ENCODE peak calls at places on chromosomes 16 and 17, in six cellular contexts. T is omental fat pad, Y is neural progenitor cell, C is WTC11, A is astrocyte of the spinal cord, U is A673. P is an unnamed sample.
A peak's percentile ranks its signal among the peaks of the same experiment; 100 is the strongest.

GRCh38 chr16:11016993-11017392 is 72.6 kb downstream of the CLEC16A start:
- DNase-seq in T (peak; percentile 33), Y (no peak), C (no peak), A (peak; percentile 48), U (peak; percentile 60), P (no peak)

GRCh38 chr17:31582151-31582907 is 190.9 kb downstream of the RAB11FIP4 start:
- DNase-seq in T (no peak), Y (no peak), C (no peak), A (peak; percentile 68), U (no peak), P (no peak)

GRCh38 chr17:27290916-27291598 is 2.9 kb upstream of the WSB1 start:
- DNase-seq in T (no peak), Y (no peak), C (no peak), A (no peak), U (no peak), P (no peak)

GRCh38 chr17:77842148-77842905 is 116.2 kb upstream of the TNRC6C start:
- DNase-seq in T (no peak), Y (no peak), C (peak; percentile 8), A (no peak), U (no peak), P (peak; percentile 60)

GRCh38 chr17:78903101-78903779 is at the start of gene CEP295NL:
- DNase-seq in T (no peak), Y (peak; percentile 90), C (no peak), A (peak; percentile 46), U (no peak), P (no peak)

GRCh38 chr16:54546481-54546880 is 259.9 kb upstream of the IRX3 start:
- DNase-seq in T (no peak), Y (peak; percentile 16), C (no peak), A (no peak), U (peak; percentile 5), P (no peak)

GRCh38 chr17:27339836-27340550 is 46.1 kb downstream of the WSB1 start:
- DNase-seq in T (no peak), Y (no peak), C (no peak), A (no peak), U (no peak), P (no peak)

GRCh38 chr16:86213427-86214205 is 296.7 kb upstream of the FOXF1 start:
- DNase-seq in T (no peak), Y (no peak), C (no peak), A (no peak), U (no peak), P (peak; percentile 37)

GRCh38 chr17:27532269-27533067 is 76.2 kb downstream of the KSR1 start:
- DNase-seq in T (no peak), Y (no peak), C (no peak), A (peak; percentile 88), U (peak; percentile 21), P (peak; percentile 46)

GRCh38 chr17:70130274-70130673 is 39.1 kb upstream of the KCNJ2 start:
- DNase-seq in T (no peak), Y (no peak), C (no peak), A (no peak), U (no peak), P (no peak)

GRCh38 chr16:53692146-53692545 is 11.5 kb downstream of the RPGRIP1L start:
- DNase-seq in T (no peak), Y (peak; percentile 29), C (peak; percentile 49), A (no peak), U (peak; percentile 24), P (no peak)

DNA sequence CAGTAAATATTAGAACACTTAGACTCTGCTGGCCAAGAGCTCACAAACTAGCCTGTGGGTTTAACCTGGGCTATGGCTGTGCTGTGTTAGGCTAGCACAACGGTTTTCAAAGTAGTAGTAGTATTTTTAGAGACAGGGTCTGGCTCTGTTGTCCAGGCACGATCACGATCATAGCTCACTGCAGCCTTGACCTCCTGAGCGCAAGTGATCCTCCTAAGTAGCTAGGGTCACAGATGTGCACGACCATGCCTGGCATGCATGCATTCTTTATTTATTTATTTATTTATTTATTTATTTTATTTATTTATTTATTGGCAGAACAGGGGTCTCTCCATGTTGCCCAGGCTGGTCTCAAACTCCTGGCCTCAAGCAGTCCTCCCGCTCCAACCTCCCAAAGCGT is 10.3 kb downstream of the MRPL27 start:
- DNase-seq in T (no peak), Y (no peak), C (no peak), A (no peak), U (no peak), P (no peak)
- TF ChIP-seq CTCF in T (no peak), Y (no peak), C (no peak), A (no peak), U (no peak), P (no peak)

GRCh38 chr17:17269926-17270773 is 10.9 kb downstream of the COPS3 start:
- DNase-seq in T (no peak), Y (peak; percentile 13), C (peak; percentile 50), A (no peak), U (no peak), P (no peak)
- TF ChIP-seq CTCF in T (no peak), Y (peak; percentile 60), C (peak; percentile 37), A (peak; percentile 42), U (peak; percentile 42), P (peak; percentile 64)

GRCh38 chr16:78396673-78397072 is 297.2 kb downstream of the WWOX start:
- DNase-seq in T (no peak), Y (no peak), C (no peak), A (no peak), U (no peak), P (no peak)

GRCh38 chr16:78395035-78395434 is 295.6 kb downstream of the WWOX start:
- DNase-seq in T (no peak), Y (no peak), C (no peak), A (no peak), U (no peak), P (no peak)

GRCh38 chr16:78390828-78391227 is 291.4 kb downstream of the WWOX start:
- DNase-seq in T (no peak), Y (no peak), C (no peak), A (no peak), U (no peak), P (no peak)

GRCh38 chr16:78392585-78393195 is 293.2 kb downstream of the WWOX start:
- DNase-seq in T (no peak), Y (no peak), C (no peak), A (no peak), U (no peak), P (no peak)

GRCh38 chr16:78396046-78396445 is 296.6 kb downstream of the WWOX start:
- DNase-seq in T (no peak), Y (peak; percentile 11), C (no peak), A (no peak), U (peak; percentile 6), P (no peak)
- TF ChIP-seq CTCF in T (no peak), Y (peak; percentile 54), C (no peak), A (no peak), U (peak; percentile 35), P (peak; percentile 68)

GRCh38 chr16:74698220-74698619 is 2.4 kb downstream of the MLKL start:
- DNase-seq in T (no peak), Y (no peak), C (no peak), A (no peak), U (no peak), P (no peak)

GRCh38 chr16:74695450-74696422 is 4.9 kb downstream of the MLKL start:
- DNase-seq in T (peak; percentile 82), Y (peak; percentile 88), C (peak; percentile 72), A (peak; percentile 87), U (peak; percentile 88), P (no peak)

GRCh38 chr16:74699666-74700065 is 996 bp downstream of the MLKL start:
- DNase-seq in T (no peak), Y (no peak), C (no peak), A (no peak), U (no peak), P (no peak)

DNA sequence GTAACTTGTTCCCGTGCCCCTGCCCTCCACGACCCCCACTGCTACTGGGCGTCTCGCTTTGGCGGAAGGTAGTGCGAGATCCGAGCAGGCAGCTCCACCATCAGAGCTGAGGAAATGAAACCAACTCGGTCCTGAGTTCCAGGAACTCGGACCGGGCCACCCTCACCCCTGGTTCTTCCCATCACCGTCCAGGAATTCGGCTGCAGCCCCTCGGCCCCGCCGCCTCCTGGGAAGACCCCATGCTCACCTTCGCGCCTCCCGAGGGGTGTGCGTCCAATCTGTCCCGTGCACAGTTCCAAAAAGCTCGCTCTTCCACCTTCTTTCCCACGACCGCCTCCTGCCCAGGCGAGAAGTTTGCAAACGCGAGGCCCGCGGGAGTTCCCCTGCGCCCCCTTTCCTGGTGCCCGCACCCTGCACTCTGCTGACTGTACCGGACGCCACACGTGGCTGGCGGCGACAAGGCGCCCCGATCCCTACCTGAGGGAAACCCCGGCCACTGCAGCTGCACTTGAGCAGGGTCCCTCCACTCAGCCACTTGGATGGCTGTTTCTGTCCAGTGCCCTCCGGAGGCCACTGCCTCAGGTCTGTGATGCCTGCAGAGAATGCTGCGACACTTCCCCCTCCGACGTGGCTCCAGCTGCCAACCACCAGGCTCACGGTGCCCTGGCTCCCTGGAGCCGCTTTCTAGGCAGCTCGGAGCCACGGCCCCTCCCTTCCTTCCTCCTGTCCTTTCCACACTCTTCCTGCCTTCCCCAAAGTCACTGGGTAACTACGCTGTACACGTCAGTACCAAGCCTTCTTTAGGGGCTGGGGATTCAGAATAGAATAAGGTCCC is at the start of gene MLKL:
- DNase-seq in T (no peak), Y (peak; percentile 53), C (peak; percentile 57), A (no peak), U (peak; percentile 62), P (no peak)
- TF ChIP-seq CTCF in T (no peak), Y (peak; percentile 16), C (no peak), A (peak; percentile 15), U (peak; percentile 30), P (no peak)

GRCh38 chr17:58144801-58145200 is 3.4 kb upstream of the OR4D1 start:
- DNase-seq in T (no peak), Y (no peak), C (no peak), A (no peak), U (no peak), P (no peak)

GRCh38 chr17:58136669-58137279 is 11.4 kb upstream of the OR4D1 start:
- DNase-seq in T (no peak), Y (peak; percentile 57), C (peak; percentile 42), A (no peak), U (peak; percentile 41), P (no peak)

DNA sequence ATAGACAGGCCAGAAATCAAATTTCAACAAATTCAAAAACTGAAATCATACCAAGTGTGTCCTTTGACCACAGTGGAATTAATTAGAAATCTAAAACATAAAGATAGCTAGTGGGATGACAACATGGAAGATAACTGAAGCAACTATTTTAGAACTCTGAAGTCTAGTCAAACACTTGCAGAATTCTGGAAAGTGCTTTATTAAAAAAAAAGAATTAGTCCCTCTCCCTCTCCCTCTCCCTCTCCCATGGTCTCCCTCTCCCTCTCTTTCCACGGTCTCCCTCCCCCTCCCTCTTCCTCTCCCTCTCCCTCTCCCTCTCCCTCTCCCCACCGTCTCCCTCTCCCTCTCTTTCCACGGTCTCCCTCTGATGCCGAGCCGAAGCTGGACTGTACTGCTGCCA is 6.7 kb upstream of the OR4D1 start:
- DNase-seq in T (no peak), Y (no peak), C (no peak), A (no peak), U (no peak), P (no peak)
- TF ChIP-seq CTCF in T (no peak), Y (no peak), C (no peak), A (no peak), U (no peak), P (no peak)

GRCh38 chr17:57136355-57136754 is 51.3 kb downstream of the AKAP1 start:
- DNase-seq in T (no peak), Y (peak; percentile 18), C (no peak), A (no peak), U (no peak), P (no peak)
- TF ChIP-seq CTCF in T (no peak), Y (no peak), C (no peak), A (no peak), U (no peak), P (no peak)